ENCODE peak calls at places on chromosomes 1 and 21, in six cellular contexts. E, W, Q, U, H and N are unnamed samples.

GRCh38 chr1:99139876-99140275 is 124.4 kb upstream of the PLPPR4 start:
- DNase-seq in E (no peak), W (no peak), Q (no peak), U (no peak), H (no peak), N (no peak)

GRCh38 chr1:244826712-244827111 is 8.7 kb upstream of the COX20 start:
- DNase-seq in E (no peak), W (no peak), Q (no peak), U (no peak), H (no peak), N (no peak)

GRCh38 chr1:228544921-228545591 is 57.9 kb downstream of the RNF187 start:
- DNase-seq in E (no peak), W (no peak), Q (no peak), U (no peak), H (peak), N (no peak)

GRCh38 chr1:34037856-34038255 is 127.2 kb downstream of the CSMD2 start:
- DNase-seq in E (no peak), W (no peak), Q (no peak), U (no peak), H (no peak), N (no peak)

GRCh38 chr1:111989531-111990025 is at the start of gene KCND3:
- DNase-seq in E (no peak), W (no peak), Q (peak), U (peak), H (no peak), N (peak)

GRCh38 chr1:56095924-56096655 is 483.3 kb downstream of the PLPP3 start:
- DNase-seq in E (peak), W (no peak), Q (peak), U (peak), H (peak), N (peak)

GRCh38 chr1:228902781-228903572 is 167.7 kb downstream of the RHOU start:
- DNase-seq in E (peak), W (peak), Q (peak), U (peak), H (peak), N (peak)

GRCh38 chr1:223829678-223830077 is 16.1 kb downstream of the TP53BP2 start:
- DNase-seq in E (no peak), W (no peak), Q (no peak), U (no peak), H (no peak), N (no peak)

GRCh38 chr1:3172431-3173112 is 103.6 kb downstream of the PRDM16 start:
- DNase-seq in E (no peak), W (no peak), Q (no peak), U (no peak), H (no peak), N (no peak)

GRCh38 chr1:43766086-43766784 is 58.9 kb downstream of the ST3GAL3 start:
- DNase-seq in E (no peak), W (no peak), Q (peak), U (no peak), H (peak), N (no peak)

GRCh38 chr1:16440150-16440479 is 409 bp upstream of the NECAP2 start:
- DNase-seq in E (no peak), W (peak), Q (peak), U (no peak), H (peak), N (no peak)

GRCh38 chr1:52906135-52906603 is 15.4 kb downstream of the ECHDC2 start:
- DNase-seq in E (no peak), W (no peak), Q (no peak), U (no peak), H (no peak), N (no peak)

GRCh38 chr1:5724847-5725246 is 267.4 kb downstream of the NPHP4 start:
- DNase-seq in E (no peak), W (no peak), Q (no peak), U (no peak), H (no peak), N (no peak)

GRCh38 chr1:23611601-23612327 is 52.5 kb upstream of the ID3 start:
- DNase-seq in E (no peak), W (no peak), Q (no peak), U (no peak), H (no peak), N (no peak)

GRCh38 chr1:110370827-110371226 is 20.0 kb downstream of the SLC16A4 start:
- DNase-seq in E (peak), W (no peak), Q (peak), U (peak), H (no peak), N (peak)

GRCh38 chr21:26761174-26761915 is 83.9 kb downstream of the ADAMTS1 start:
- DNase-seq in E (no peak), W (no peak), Q (no peak), U (no peak), H (no peak), N (no peak)

GRCh38 chr1:230109871-230110667 is 43.0 kb downstream of the GALNT2 start:
- DNase-seq in E (no peak), W (peak), Q (no peak), U (no peak), H (no peak), N (no peak)

GRCh38 chr1:93237021-93237420 is 56.5 kb downstream of the CCDC18 start:
- DNase-seq in E (no peak), W (no peak), Q (no peak), U (no peak), H (no peak), N (no peak)

GRCh38 chr21:21383126-21383525 is 384.9 kb downstream of the NCAM2 start:
- DNase-seq in E (no peak), W (no peak), Q (peak), U (peak), H (no peak), N (peak)

GRCh38 chr1:185732941-185733340 is 1.2 kb upstream of the HMCN1 start:
- DNase-seq in E (no peak), W (no peak), Q (no peak), U (no peak), H (no peak), N (no peak)
- H3K4me3 ChIP-seq in E (no peak), W (no peak), Q (no peak), U (no peak), H (no peak), N (no peak)

DNA sequence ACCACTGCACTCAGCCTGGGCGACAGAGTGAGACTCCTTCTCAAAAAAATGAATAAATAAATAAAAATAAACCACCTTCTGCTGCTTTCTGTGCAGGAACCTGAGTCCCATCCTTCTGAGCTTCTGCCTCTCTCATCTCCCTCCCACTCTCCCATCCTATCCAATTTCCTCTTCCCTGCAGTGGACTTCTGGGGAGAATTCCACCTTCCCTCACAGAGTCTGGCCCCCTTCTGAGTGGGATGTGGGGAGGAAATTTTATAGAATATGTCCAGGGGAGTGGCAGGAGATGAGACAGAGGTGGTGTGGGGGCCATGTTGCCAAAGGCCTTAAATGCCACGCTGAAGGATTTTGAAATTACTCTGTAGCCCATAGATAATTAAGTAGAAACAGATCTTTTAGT is 5.4 kb upstream of the EFNA1 start:
- DNase-seq in E (no peak), W (no peak), Q (no peak), U (no peak), H (no peak), N (no peak)
- H3K4me3 ChIP-seq in E (no peak), W (no peak), Q (no peak), U (no peak), H (no peak), N (no peak)

DNA sequence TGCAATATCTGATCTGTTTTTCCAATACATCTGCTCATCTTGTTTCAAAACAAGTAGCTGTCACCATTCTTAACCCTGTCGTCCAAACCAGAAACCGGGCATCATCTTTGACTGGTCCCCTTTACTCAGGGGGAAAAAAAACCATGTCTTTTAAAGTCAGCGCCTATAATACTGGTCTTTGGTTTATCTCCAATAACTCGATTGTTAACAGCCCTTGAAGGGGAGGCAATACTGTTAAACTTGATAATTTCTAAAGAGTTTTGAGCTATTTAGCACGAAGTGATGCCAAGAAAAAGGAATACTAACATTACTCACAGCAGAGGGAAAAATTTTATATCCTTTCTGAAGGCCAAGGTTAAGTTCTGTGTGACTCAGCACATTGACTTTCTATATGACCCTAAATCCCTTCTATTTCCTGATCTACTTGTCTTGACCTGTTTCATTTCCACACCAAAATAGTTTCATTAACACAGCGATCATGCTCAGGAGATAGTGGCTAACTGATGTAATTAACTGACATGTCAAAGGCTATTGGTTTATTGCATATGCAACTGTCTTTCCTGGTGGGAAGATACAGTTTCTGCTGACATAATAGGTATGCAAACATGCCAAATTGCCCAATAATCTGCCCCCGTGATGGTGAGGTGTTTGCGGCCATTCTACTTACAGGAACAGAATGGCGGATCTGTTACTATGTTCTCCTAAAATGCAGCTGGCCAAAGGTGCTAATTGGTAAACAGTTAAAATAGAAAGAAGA is 59.1 kb downstream of the NFIA start:
- DNase-seq in E (no peak), W (peak), Q (peak), U (peak), H (no peak), N (peak)
- H3K4me3 ChIP-seq in E (no peak), W (no peak), Q (no peak), U (no peak), H (no peak), N (no peak)

DNA sequence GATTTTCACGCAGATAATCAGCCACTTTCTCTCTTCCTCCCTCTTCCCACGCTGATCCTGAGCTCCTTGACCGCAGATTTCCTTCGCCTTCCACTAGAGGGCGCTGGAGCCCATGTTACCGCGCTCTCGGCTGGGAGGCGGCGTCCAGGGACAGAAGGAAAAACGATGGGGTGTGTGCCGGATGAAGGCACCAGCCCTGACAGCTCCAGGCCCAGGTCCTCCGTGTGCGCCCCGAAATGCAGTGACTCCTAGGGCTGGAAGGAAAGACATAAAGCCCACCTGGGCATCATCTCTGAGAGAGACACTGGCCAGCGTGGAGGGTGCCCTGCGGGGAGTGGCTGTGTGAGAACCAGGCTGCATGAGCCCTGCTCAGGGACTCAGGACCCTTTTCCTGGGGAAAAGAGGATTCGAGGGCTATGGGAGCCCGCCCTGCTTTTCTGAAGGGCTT is 44.9 kb upstream of the CYP2J2 start:
- DNase-seq in E (no peak), W (peak), Q (peak), U (peak), H (peak), N (peak)
- H3K4me3 ChIP-seq in E (peak), W (peak), Q (no peak), U (no peak), H (no peak), N (no peak)

GRCh38 chr1:232249335-232249734 is 380.6 kb downstream of the SIPA1L2 start:
- DNase-seq in E (no peak), W (no peak), Q (peak), U (no peak), H (no peak), N (no peak)

GRCh38 chr1:232248276-232248803 is 381.6 kb downstream of the SIPA1L2 start:
- DNase-seq in E (no peak), W (no peak), Q (no peak), U (no peak), H (no peak), N (no peak)

GRCh38 chr1:232250838-232251237 is 379.1 kb downstream of the SIPA1L2 start:
- DNase-seq in E (no peak), W (no peak), Q (no peak), U (no peak), H (no peak), N (no peak)

GRCh38 chr1:232249834-232250233 is 380.1 kb downstream of the SIPA1L2 start:
- DNase-seq in E (no peak), W (no peak), Q (no peak), U (no peak), H (no peak), N (no peak)

DNA sequence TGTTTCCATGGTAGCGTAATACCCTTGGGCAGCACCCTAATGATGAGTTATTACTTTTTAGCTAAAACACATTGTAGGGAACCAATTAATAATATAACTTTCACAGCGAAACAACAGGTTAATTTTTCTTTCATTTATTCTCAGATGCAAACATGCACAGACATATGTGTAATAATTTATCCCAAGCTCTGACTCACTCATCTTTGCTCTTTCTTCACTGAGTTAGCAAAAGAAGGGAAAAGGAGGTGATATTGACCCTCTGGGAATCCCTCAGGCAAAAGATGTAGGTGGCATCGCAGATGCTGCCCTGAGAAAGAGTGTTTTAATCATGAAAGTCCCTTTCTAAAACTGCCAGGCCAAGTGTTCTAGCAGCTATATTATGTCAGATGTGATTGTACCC is 379.5 kb downstream of the SIPA1L2 start:
- DNase-seq in E (no peak), W (no peak), Q (no peak), U (no peak), H (no peak), N (no peak)
- H3K4me3 ChIP-seq in E (no peak), W (no peak), Q (no peak), U (no peak), H (no peak), N (no peak)